ENCODE peak calls at places on chromosomes 2 and 18, in nine cellular contexts. One of them, this sample, is unnamed.
A peak's percentile ranks its signal among the peaks of the same experiment; 100 is the strongest.

GRCh38 chr2:240425236-240425615 is 10.2 kb upstream of the GPC1 start:
- DNase-seq in HFFc6: no peak
- DNase-seq in Panc1: no peak
- DNase-seq in ascending aorta: peak; percentile 31
- DNase-seq in left cardiac atrium: no peak
- DNase-seq in neural progenitor cell: no peak
- DNase-seq in astrocyte of the hippocampus: no peak
- DNase-seq in amygdala: no peak
- DNase-seq in Right ventricle myocardium superior: no peak
- DNase-seq in this sample: no peak

GRCh38 chr2:162243305-162243693 is at the start of gene FAP:
- DNase-seq in astrocyte of the hippocampus: peak; percentile 58
- DNase-seq in HFFc6: peak; percentile 90
- DNase-seq in amygdala: no peak
- DNase-seq in neural progenitor cell: peak; percentile 44
- DNase-seq in Panc1: no peak
- DNase-seq in Right ventricle myocardium superior: no peak
- DNase-seq in left cardiac atrium: no peak
- DNase-seq in ascending aorta: no peak
- DNase-seq in this sample: no peak

GRCh38 chr2:26522325-26523120 is 44.6 kb upstream of the OTOF start:
- DNase-seq in amygdala: no peak
- DNase-seq in HFFc6: no peak
- DNase-seq in astrocyte of the hippocampus: no peak
- DNase-seq in Right ventricle myocardium superior: no peak
- DNase-seq in neural progenitor cell: no peak
- DNase-seq in ascending aorta: no peak
- DNase-seq in Panc1: no peak
- DNase-seq in left cardiac atrium: no peak
- DNase-seq in this sample: no peak

GRCh38 chr2:71928734-71929481 is 218.8 kb downstream of the CYP26B1 start:
- DNase-seq in neural progenitor cell: no peak
- DNase-seq in amygdala: no peak
- DNase-seq in ascending aorta: peak; percentile 37
- DNase-seq in Panc1: no peak
- DNase-seq in astrocyte of the hippocampus: no peak
- DNase-seq in HFFc6: no peak
- DNase-seq in left cardiac atrium: no peak
- DNase-seq in Right ventricle myocardium superior: no peak
- DNase-seq in this sample: no peak

GRCh38 chr2:24509840-24510239 is 18.8 kb downstream of the NCOA1 start:
- DNase-seq in left cardiac atrium: no peak
- DNase-seq in amygdala: no peak
- DNase-seq in astrocyte of the hippocampus: no peak
- DNase-seq in Panc1: no peak
- DNase-seq in Right ventricle myocardium superior: no peak
- DNase-seq in neural progenitor cell: no peak
- DNase-seq in ascending aorta: no peak
- DNase-seq in HFFc6: no peak
- DNase-seq in this sample: no peak

GRCh38 chr2:182816856-182817255 is 49.6 kb downstream of the FRZB start:
- DNase-seq in amygdala: no peak
- DNase-seq in Panc1: no peak
- DNase-seq in astrocyte of the hippocampus: peak; percentile 31
- DNase-seq in neural progenitor cell: no peak
- DNase-seq in ascending aorta: no peak
- DNase-seq in Right ventricle myocardium superior: no peak
- DNase-seq in left cardiac atrium: no peak
- DNase-seq in HFFc6: no peak
- DNase-seq in this sample: no peak

GRCh38 chr2:202965810-202966454 is 48.7 kb upstream of the NBEAL1 start:
- DNase-seq in neural progenitor cell: peak; percentile 2
- DNase-seq in amygdala: no peak
- DNase-seq in left cardiac atrium: no peak
- DNase-seq in astrocyte of the hippocampus: peak; percentile 80
- DNase-seq in HFFc6: no peak
- DNase-seq in Right ventricle myocardium superior: no peak
- DNase-seq in Panc1: peak; percentile 12
- DNase-seq in ascending aorta: no peak
- DNase-seq in this sample: peak; percentile 58

GRCh38 chr2:228545041-228545440 is 363.6 kb upstream of the SPHKAP start:
- DNase-seq in ascending aorta: no peak
- DNase-seq in Panc1: no peak
- DNase-seq in left cardiac atrium: no peak
- DNase-seq in astrocyte of the hippocampus: peak; percentile 0
- DNase-seq in amygdala: no peak
- DNase-seq in HFFc6: peak; percentile 82
- DNase-seq in Right ventricle myocardium superior: no peak
- DNase-seq in neural progenitor cell: no peak
- DNase-seq in this sample: peak; percentile 50

GRCh38 chr2:234978466-234979203 is 26.8 kb downstream of the SH3BP4 start:
- DNase-seq in Right ventricle myocardium superior: no peak
- DNase-seq in neural progenitor cell: no peak
- DNase-seq in Panc1: no peak
- DNase-seq in left cardiac atrium: no peak
- DNase-seq in amygdala: no peak
- DNase-seq in astrocyte of the hippocampus: peak; percentile 82
- DNase-seq in HFFc6: no peak
- DNase-seq in ascending aorta: no peak
- DNase-seq in this sample: peak; percentile 55

GRCh38 chr2:74816540-74817331 is 17.2 kb upstream of the HK2 start:
- DNase-seq in neural progenitor cell: peak; percentile 24
- DNase-seq in Panc1: no peak
- DNase-seq in left cardiac atrium: no peak
- DNase-seq in amygdala: no peak
- DNase-seq in astrocyte of the hippocampus: no peak
- DNase-seq in ascending aorta: no peak
- DNase-seq in HFFc6: no peak
- DNase-seq in Right ventricle myocardium superior: no peak
- DNase-seq in this sample: no peak

GRCh38 chr2:151306621-151307020 is 17.2 kb upstream of the NMI start:
- DNase-seq in left cardiac atrium: no peak
- DNase-seq in amygdala: no peak
- DNase-seq in HFFc6: peak; percentile 58
- DNase-seq in ascending aorta: no peak
- DNase-seq in neural progenitor cell: no peak
- DNase-seq in Right ventricle myocardium superior: no peak
- DNase-seq in astrocyte of the hippocampus: peak; percentile 44
- DNase-seq in Panc1: no peak
- DNase-seq in this sample: peak; percentile 71

GRCh38 chr2:145203931-145204330 is 684.0 kb upstream of the ZEB2 start:
- DNase-seq in left cardiac atrium: no peak
- DNase-seq in neural progenitor cell: peak; percentile 28
- DNase-seq in ascending aorta: no peak
- DNase-seq in Panc1: no peak
- DNase-seq in amygdala: no peak
- DNase-seq in Right ventricle myocardium superior: no peak
- DNase-seq in astrocyte of the hippocampus: no peak
- DNase-seq in HFFc6: no peak
- DNase-seq in this sample: no peak

GRCh38 chr2:6139916-6140315 is 447.7 kb downstream of the SOX11 start:
- DNase-seq in neural progenitor cell: no peak
- DNase-seq in ascending aorta: no peak
- DNase-seq in amygdala: no peak
- DNase-seq in Panc1: no peak
- DNase-seq in Right ventricle myocardium superior: no peak
- DNase-seq in astrocyte of the hippocampus: no peak
- DNase-seq in HFFc6: no peak
- DNase-seq in left cardiac atrium: no peak
- DNase-seq in this sample: no peak

GRCh38 chr18:63899206-63899605 is 8.6 kb upstream of the SERPINB10 start:
- DNase-seq in ascending aorta: no peak
- DNase-seq in amygdala: no peak
- DNase-seq in neural progenitor cell: no peak
- DNase-seq in HFFc6: no peak
- DNase-seq in Panc1: no peak
- DNase-seq in left cardiac atrium: no peak
- DNase-seq in Right ventricle myocardium superior: no peak
- DNase-seq in astrocyte of the hippocampus: no peak
- DNase-seq in this sample: no peak

GRCh38 chr2:149018971-149019370 is 19.5 kb upstream of the LYPD6B start:
- DNase-seq in HFFc6: no peak
- DNase-seq in left cardiac atrium: no peak
- DNase-seq in ascending aorta: no peak
- DNase-seq in Panc1: no peak
- DNase-seq in Right ventricle myocardium superior: no peak
- DNase-seq in astrocyte of the hippocampus: no peak
- DNase-seq in amygdala: no peak
- DNase-seq in neural progenitor cell: no peak
- DNase-seq in this sample: no peak

GRCh38 chr2:96353032-96353561 is 17.5 kb downstream of the NCAPH start:
- DNase-seq in Right ventricle myocardium superior: peak; percentile 80
- DNase-seq in Panc1: no peak
- DNase-seq in amygdala: peak; percentile 51
- DNase-seq in astrocyte of the hippocampus: peak; percentile 44
- DNase-seq in HFFc6: no peak
- DNase-seq in left cardiac atrium: peak; percentile 87
- DNase-seq in ascending aorta: peak; percentile 82
- DNase-seq in neural progenitor cell: no peak
- DNase-seq in this sample: peak; percentile 29

GRCh38 chr18:9787126-9787525 is 79.0 kb downstream of the RAB31 start:
- DNase-seq in Right ventricle myocardium superior: no peak
- DNase-seq in Panc1: no peak
- DNase-seq in neural progenitor cell: no peak
- DNase-seq in astrocyte of the hippocampus: no peak
- DNase-seq in left cardiac atrium: no peak
- DNase-seq in amygdala: no peak
- DNase-seq in ascending aorta: no peak
- DNase-seq in HFFc6: no peak
- DNase-seq in this sample: no peak

GRCh38 chr2:55119711-55120487 is 69.6 kb upstream of the RTN4 start:
- DNase-seq in ascending aorta: no peak
- DNase-seq in astrocyte of the hippocampus: no peak
- DNase-seq in left cardiac atrium: no peak
- DNase-seq in neural progenitor cell: no peak
- DNase-seq in Panc1: no peak
- DNase-seq in HFFc6: no peak
- DNase-seq in Right ventricle myocardium superior: no peak
- DNase-seq in amygdala: no peak
- DNase-seq in this sample: no peak

GRCh38 chr2:239009001-239009961 is 161.4 kb downstream of the TWIST2 start:
- DNase-seq in amygdala: no peak
- DNase-seq in ascending aorta: peak; percentile 50
- DNase-seq in HFFc6: no peak
- DNase-seq in neural progenitor cell: no peak
- DNase-seq in astrocyte of the hippocampus: no peak
- DNase-seq in Panc1: no peak
- DNase-seq in left cardiac atrium: no peak
- DNase-seq in Right ventricle myocardium superior: no peak
- DNase-seq in this sample: no peak

GRCh38 chr2:42223067-42223636 is 54.0 kb downstream of the EML4 start:
- DNase-seq in amygdala: no peak
- DNase-seq in astrocyte of the hippocampus: no peak
- DNase-seq in Right ventricle myocardium superior: no peak
- DNase-seq in HFFc6: no peak
- DNase-seq in neural progenitor cell: no peak
- DNase-seq in left cardiac atrium: no peak
- DNase-seq in ascending aorta: no peak
- DNase-seq in Panc1: no peak
- DNase-seq in this sample: no peak

GRCh38 chr2:95337829-95338228 is 40.7 kb downstream of the KCNIP3 start:
- DNase-seq in astrocyte of the hippocampus: no peak
- DNase-seq in neural progenitor cell: no peak
- DNase-seq in amygdala: no peak
- DNase-seq in Right ventricle myocardium superior: peak; percentile 14
- DNase-seq in ascending aorta: no peak
- DNase-seq in HFFc6: no peak
- DNase-seq in left cardiac atrium: peak; percentile 9
- DNase-seq in Panc1: no peak
- DNase-seq in this sample: no peak

GRCh38 chr2:20609349-20609994 is 41.4 kb downstream of the HS1BP3 start:
- DNase-seq in left cardiac atrium: peak; percentile 52
- DNase-seq in Right ventricle myocardium superior: peak; percentile 46
- DNase-seq in ascending aorta: peak; percentile 70
- DNase-seq in astrocyte of the hippocampus: peak; percentile 75
- DNase-seq in neural progenitor cell: no peak
- DNase-seq in Panc1: no peak
- DNase-seq in HFFc6: peak; percentile 32
- DNase-seq in amygdala: peak; percentile 40
- DNase-seq in this sample: peak; percentile 40

GRCh38 chr2:119943058-119943457 is 69.8 kb upstream of the EPB41L5 start:
- DNase-seq in HFFc6: no peak
- DNase-seq in astrocyte of the hippocampus: no peak
- DNase-seq in ascending aorta: no peak
- DNase-seq in Panc1: no peak
- DNase-seq in left cardiac atrium: no peak
- DNase-seq in amygdala: no peak
- DNase-seq in Right ventricle myocardium superior: no peak
- DNase-seq in neural progenitor cell: no peak
- DNase-seq in this sample: no peak

GRCh38 chr2:156321243-156321904 is 11.1 kb downstream of the NR4A2 start:
- DNase-seq in ascending aorta: peak; percentile 67
- DNase-seq in neural progenitor cell: peak; percentile 46
- DNase-seq in astrocyte of the hippocampus: peak; percentile 45
- DNase-seq in Right ventricle myocardium superior: peak; percentile 46
- DNase-seq in Panc1: no peak
- DNase-seq in amygdala: no peak
- DNase-seq in left cardiac atrium: peak; percentile 30
- DNase-seq in HFFc6: no peak
- DNase-seq in this sample: peak; percentile 20

GRCh38 chr2:136582631-136583205 is 182.6 kb upstream of the THSD7B start:
- DNase-seq in Right ventricle myocardium superior: no peak
- DNase-seq in neural progenitor cell: peak; percentile 78
- DNase-seq in left cardiac atrium: peak; percentile 28
- DNase-seq in astrocyte of the hippocampus: peak; percentile 43
- DNase-seq in amygdala: no peak
- DNase-seq in ascending aorta: no peak
- DNase-seq in Panc1: no peak
- DNase-seq in HFFc6: no peak
- DNase-seq in this sample: peak; percentile 40

GRCh38 chr2:200223385-200223784 is 83.1 kb upstream of the SPATS2L start:
- DNase-seq in neural progenitor cell: no peak
- DNase-seq in Right ventricle myocardium superior: no peak
- DNase-seq in Panc1: no peak
- DNase-seq in amygdala: no peak
- DNase-seq in HFFc6: peak; percentile 10
- DNase-seq in left cardiac atrium: no peak
- DNase-seq in ascending aorta: no peak
- DNase-seq in astrocyte of the hippocampus: no peak
- DNase-seq in this sample: no peak

GRCh38 chr18:4888251-4888650 is 308.8 kb downstream of the AKAIN1 start:
- DNase-seq in amygdala: no peak
- DNase-seq in astrocyte of the hippocampus: no peak
- DNase-seq in HFFc6: no peak
- DNase-seq in ascending aorta: no peak
- DNase-seq in Panc1: no peak
- DNase-seq in left cardiac atrium: no peak
- DNase-seq in Right ventricle myocardium superior: no peak
- DNase-seq in neural progenitor cell: no peak
- DNase-seq in this sample: no peak

GRCh38 chr2:99403524-99403923 is 66.3 kb downstream of the EIF5B start:
- DNase-seq in Panc1: no peak
- DNase-seq in ascending aorta: no peak
- DNase-seq in amygdala: no peak
- DNase-seq in left cardiac atrium: no peak
- DNase-seq in Right ventricle myocardium superior: no peak
- DNase-seq in neural progenitor cell: no peak
- DNase-seq in HFFc6: no peak
- DNase-seq in astrocyte of the hippocampus: peak; percentile 64
- DNase-seq in this sample: no peak